ENCODE peak calls at places on chromosomes 5 and 9, in seven cellular contexts. One of them, this sample, is unnamed.

GRCh38 chr9:123982535-123982934 is 29.0 kb upstream of the LHX2 start:
- DNase-seq in astrocyte: no peak
- DNase-seq in GM23248: no peak
- DNase-seq in neural progenitor cell: no peak
- DNase-seq in neuronal stem cell: no peak
- DNase-seq in SK-N-SH: no peak
- DNase-seq in IMR-90: no peak
- DNase-seq in this sample: no peak

GRCh38 chr5:1164696-1165630 is 36.4 kb upstream of the SLC6A19 start:
- DNase-seq in astrocyte: no peak
- DNase-seq in GM23248: no peak
- DNase-seq in neural progenitor cell: no peak
- DNase-seq in neuronal stem cell: no peak
- DNase-seq in SK-N-SH: no peak
- DNase-seq in IMR-90: no peak
- DNase-seq in this sample: no peak

GRCh38 chr9:106893088-106893487 is 30.1 kb downstream of the ZNF462 start:
- DNase-seq in astrocyte: peak; percentile 72
- DNase-seq in GM23248: peak; percentile 80
- DNase-seq in neural progenitor cell: no peak
- DNase-seq in neuronal stem cell: no peak
- DNase-seq in SK-N-SH: no peak
- DNase-seq in IMR-90: peak; percentile 74
- DNase-seq in this sample: no peak

GRCh38 chr5:148808864-148809642 is 17.4 kb upstream of the ADRB2 start:
- DNase-seq in astrocyte: no peak
- DNase-seq in GM23248: no peak
- DNase-seq in neural progenitor cell: no peak
- DNase-seq in neuronal stem cell: no peak
- DNase-seq in SK-N-SH: peak; percentile 44
- DNase-seq in IMR-90: no peak
- DNase-seq in this sample: peak; percentile 85

GRCh38 chr5:43780586-43780985 is 177.6 kb downstream of the NNT start:
- DNase-seq in astrocyte: peak; percentile 7
- DNase-seq in GM23248: peak; percentile 60
- DNase-seq in neural progenitor cell: no peak
- DNase-seq in neuronal stem cell: no peak
- DNase-seq in SK-N-SH: no peak
- DNase-seq in IMR-90: peak; percentile 75
- DNase-seq in this sample: no peak

GRCh38 chr5:139481122-139481533 is 1.4 kb downstream of the STING1 start:
- DNase-seq in astrocyte: no peak
- DNase-seq in GM23248: peak; percentile 38
- DNase-seq in neural progenitor cell: no peak
- DNase-seq in neuronal stem cell: no peak
- DNase-seq in SK-N-SH: peak; percentile 11
- DNase-seq in IMR-90: no peak
- DNase-seq in this sample: no peak

GRCh38 chr5:89613222-89613956 is 730.4 kb upstream of the MEF2C start:
- DNase-seq in astrocyte: peak; percentile 22
- DNase-seq in GM23248: peak; percentile 2
- DNase-seq in neural progenitor cell: no peak
- DNase-seq in neuronal stem cell: no peak
- DNase-seq in SK-N-SH: no peak
- DNase-seq in IMR-90: no peak
- DNase-seq in this sample: no peak

GRCh38 chr5:37248387-37248969 is 698 bp downstream of the CPLANE1 start:
- DNase-seq in astrocyte: no peak
- DNase-seq in GM23248: peak; percentile 56
- DNase-seq in neural progenitor cell: peak; percentile 27
- DNase-seq in neuronal stem cell: no peak
- DNase-seq in SK-N-SH: peak; percentile 29
- DNase-seq in IMR-90: peak; percentile 4
- DNase-seq in this sample: no peak

GRCh38 chr5:10655041-10655685 is 91.3 kb downstream of the ANKRD33B start:
- DNase-seq in astrocyte: peak; percentile 61
- DNase-seq in GM23248: no peak
- DNase-seq in neural progenitor cell: no peak
- DNase-seq in neuronal stem cell: no peak
- DNase-seq in SK-N-SH: peak; percentile 50
- DNase-seq in IMR-90: no peak
- DNase-seq in this sample: no peak

GRCh38 chr9:76373173-76373771 is 21.0 kb downstream of the RFK start:
- DNase-seq in astrocyte: peak; percentile 85
- DNase-seq in GM23248: peak; percentile 75
- DNase-seq in neural progenitor cell: no peak
- DNase-seq in neuronal stem cell: no peak
- DNase-seq in SK-N-SH: no peak
- DNase-seq in IMR-90: peak; percentile 80
- DNase-seq in this sample: peak; percentile 33

GRCh38 chr5:41932770-41933169 is 7.7 kb downstream of the FBXO4 start:
- DNase-seq in astrocyte: no peak
- DNase-seq in GM23248: no peak
- DNase-seq in neural progenitor cell: no peak
- DNase-seq in neuronal stem cell: no peak
- DNase-seq in SK-N-SH: no peak
- DNase-seq in IMR-90: no peak
- DNase-seq in this sample: no peak

GRCh38 chr5:54388811-54389210 is 66.7 kb upstream of the HSPB3 start:
- DNase-seq in astrocyte: no peak
- DNase-seq in GM23248: peak; percentile 47
- DNase-seq in neural progenitor cell: no peak
- DNase-seq in neuronal stem cell: no peak
- DNase-seq in SK-N-SH: no peak
- DNase-seq in IMR-90: no peak
- DNase-seq in this sample: no peak

GRCh38 chr5:54387659-54388232 is 67.8 kb upstream of the HSPB3 start:
- DNase-seq in astrocyte: peak; percentile 71
- DNase-seq in GM23248: peak; percentile 76
- DNase-seq in neural progenitor cell: no peak
- DNase-seq in neuronal stem cell: no peak
- DNase-seq in SK-N-SH: no peak
- DNase-seq in IMR-90: peak; percentile 63
- DNase-seq in this sample: no peak

GRCh38 chr5:54387031-54387430 is 68.5 kb upstream of the HSPB3 start:
- DNase-seq in astrocyte: no peak
- DNase-seq in GM23248: no peak
- DNase-seq in neural progenitor cell: no peak
- DNase-seq in neuronal stem cell: no peak
- DNase-seq in SK-N-SH: no peak
- DNase-seq in IMR-90: no peak
- DNase-seq in this sample: no peak

GRCh38 chr5:54390015-54390414 is 65.5 kb upstream of the HSPB3 start:
- DNase-seq in astrocyte: peak; percentile 88
- DNase-seq in GM23248: peak; percentile 76
- DNase-seq in neural progenitor cell: no peak
- DNase-seq in neuronal stem cell: no peak
- DNase-seq in SK-N-SH: no peak
- DNase-seq in IMR-90: peak; percentile 97
- DNase-seq in this sample: no peak

GRCh38 chr5:54388411-54388810 is 67.1 kb upstream of the HSPB3 start:
- DNase-seq in astrocyte: no peak
- DNase-seq in GM23248: peak; percentile 46
- DNase-seq in neural progenitor cell: no peak
- DNase-seq in neuronal stem cell: no peak
- DNase-seq in SK-N-SH: no peak
- DNase-seq in IMR-90: no peak
- DNase-seq in this sample: no peak
- H3K27ac ChIP-seq in astrocyte: peak overlapping the region; percentile 60
- H3K27ac ChIP-seq in GM23248: peak overlapping the region; percentile 44
- H3K27ac ChIP-seq in neural progenitor cell: no peak overlapping the region
- H3K27ac ChIP-seq in neuronal stem cell: no peak overlapping the region
- H3K27ac ChIP-seq in SK-N-SH: peak overlapping the region; percentile 31
- H3K27ac ChIP-seq in IMR-90: no peak overlapping the region
- H3K27ac ChIP-seq in this sample: no peak overlapping the region

GRCh38 chr5:175892401-175892800 is 21.0 kb downstream of the CPLX2 start:
- DNase-seq in astrocyte: no peak
- DNase-seq in GM23248: no peak
- DNase-seq in neural progenitor cell: no peak
- DNase-seq in neuronal stem cell: no peak
- DNase-seq in SK-N-SH: no peak
- DNase-seq in IMR-90: no peak
- DNase-seq in this sample: no peak

GRCh38 chr5:175893466-175893865 is 22.1 kb downstream of the CPLX2 start:
- DNase-seq in astrocyte: no peak
- DNase-seq in GM23248: no peak
- DNase-seq in neural progenitor cell: no peak
- DNase-seq in neuronal stem cell: no peak
- DNase-seq in SK-N-SH: peak; percentile 83
- DNase-seq in IMR-90: no peak
- DNase-seq in this sample: no peak

GRCh38 chr5:175894251-175894650 is 22.9 kb downstream of the CPLX2 start:
- DNase-seq in astrocyte: no peak
- DNase-seq in GM23248: no peak
- DNase-seq in neural progenitor cell: no peak
- DNase-seq in neuronal stem cell: no peak
- DNase-seq in SK-N-SH: no peak
- DNase-seq in IMR-90: no peak
- DNase-seq in this sample: no peak

GRCh38 chr5:175887463-175887862 is 16.1 kb downstream of the CPLX2 start:
- DNase-seq in astrocyte: no peak
- DNase-seq in GM23248: no peak
- DNase-seq in neural progenitor cell: no peak
- DNase-seq in neuronal stem cell: no peak
- DNase-seq in SK-N-SH: peak; percentile 60
- DNase-seq in IMR-90: no peak
- DNase-seq in this sample: no peak

DNA sequence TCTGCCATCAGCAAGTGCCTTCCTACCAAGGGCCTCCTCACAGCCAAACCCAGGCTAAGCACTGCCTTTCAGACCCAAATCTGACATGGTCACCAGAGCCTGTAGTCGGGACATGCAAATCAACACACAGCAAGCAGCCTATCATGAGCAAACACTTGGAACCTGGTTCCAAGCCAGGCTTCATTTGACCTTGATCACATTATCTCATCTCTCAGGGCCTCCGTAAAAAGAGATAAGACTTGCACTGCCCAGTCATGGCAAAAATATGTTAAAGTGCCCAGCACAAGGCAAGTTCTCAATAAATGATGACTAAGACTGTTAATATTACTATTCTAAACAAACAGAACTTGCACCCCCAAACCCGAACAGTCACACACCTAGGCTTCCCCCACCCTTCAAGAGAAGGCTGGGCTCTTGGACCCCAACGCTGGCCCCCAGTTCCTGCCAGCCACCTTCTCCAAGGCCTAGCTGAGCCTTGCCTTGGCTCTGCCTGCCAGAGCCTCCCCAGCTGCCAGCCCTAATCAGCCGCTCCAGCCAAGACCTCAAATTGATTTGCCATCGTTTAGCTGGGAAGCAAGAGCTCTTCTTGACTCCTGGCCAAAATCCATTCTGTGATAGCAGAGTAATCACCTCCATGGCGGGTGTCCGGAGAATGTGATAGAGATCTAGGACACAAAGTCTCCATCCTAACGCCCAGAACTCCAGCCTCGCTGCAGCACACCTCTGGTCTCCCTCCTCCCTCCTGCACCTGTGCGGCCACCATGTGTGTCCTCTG is 18.7 kb downstream of the CPLX2 start:
- DNase-seq in astrocyte: no peak
- DNase-seq in GM23248: no peak
- DNase-seq in neural progenitor cell: no peak
- DNase-seq in neuronal stem cell: no peak
- DNase-seq in SK-N-SH: peak; percentile 69
- DNase-seq in IMR-90: peak; percentile 17
- DNase-seq in this sample: no peak
- H3K4me2 ChIP-seq in astrocyte: no peak overlapping the region
- H3K4me2 ChIP-seq in GM23248: no peak overlapping the region
- H3K4me2 ChIP-seq in neural progenitor cell: no peak overlapping the region
- H3K4me2 ChIP-seq in neuronal stem cell: no peak overlapping the region
- H3K4me2 ChIP-seq in SK-N-SH: no peak overlapping the region
- H3K4me2 ChIP-seq in IMR-90: no peak overlapping the region
- H3K4me2 ChIP-seq in this sample: no peak overlapping the region

GRCh38 chr9:94868462-94868861 is 142.0 kb downstream of the AOPEP start:
- DNase-seq in astrocyte: peak; percentile 41
- DNase-seq in GM23248: no peak
- DNase-seq in neural progenitor cell: no peak
- DNase-seq in neuronal stem cell: no peak
- DNase-seq in SK-N-SH: no peak
- DNase-seq in IMR-90: peak; percentile 12
- DNase-seq in this sample: no peak

GRCh38 chr9:94869415-94869838 is 142.9 kb downstream of the AOPEP start:
- DNase-seq in astrocyte: peak; percentile 87
- DNase-seq in GM23248: peak; percentile 81
- DNase-seq in neural progenitor cell: no peak
- DNase-seq in neuronal stem cell: no peak
- DNase-seq in SK-N-SH: peak; percentile 35
- DNase-seq in IMR-90: peak; percentile 36
- DNase-seq in this sample: no peak

GRCh38 chr9:94866770-94867169 is 140.3 kb downstream of the AOPEP start:
- DNase-seq in astrocyte: no peak
- DNase-seq in GM23248: peak; percentile 43
- DNase-seq in neural progenitor cell: no peak
- DNase-seq in neuronal stem cell: no peak
- DNase-seq in SK-N-SH: peak; percentile 17
- DNase-seq in IMR-90: peak; percentile 33
- DNase-seq in this sample: no peak

GRCh38 chr9:94867281-94867841 is 140.9 kb downstream of the AOPEP start:
- DNase-seq in astrocyte: peak; percentile 97
- DNase-seq in GM23248: peak; percentile 94
- DNase-seq in neural progenitor cell: peak; percentile 50
- DNase-seq in neuronal stem cell: no peak
- DNase-seq in SK-N-SH: peak; percentile 17
- DNase-seq in IMR-90: peak; percentile 91
- DNase-seq in this sample: no peak

DNA sequence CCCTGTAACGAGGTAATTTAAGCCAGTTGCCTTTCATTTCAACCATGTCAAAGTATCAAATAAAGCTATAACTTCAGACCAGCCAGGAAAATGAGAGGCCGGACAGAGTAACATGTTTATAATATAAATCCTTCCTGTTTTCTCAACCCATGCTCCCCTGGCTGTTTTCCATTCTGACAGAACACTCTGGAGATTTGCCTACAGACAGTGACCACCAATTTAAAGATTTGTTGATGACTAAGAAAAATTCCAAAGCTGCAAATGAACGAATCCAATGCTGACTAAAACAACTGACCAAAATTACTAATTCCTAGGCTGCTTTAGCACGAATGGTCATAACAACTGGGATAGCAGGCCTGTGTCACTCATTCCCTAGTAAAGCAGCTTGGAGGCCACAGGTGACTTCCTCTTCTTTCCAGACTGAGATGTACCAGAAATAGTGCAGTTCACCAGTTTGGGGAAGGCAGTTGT is 141.4 kb downstream of the AOPEP start:
- DNase-seq in astrocyte: peak; percentile 97
- DNase-seq in GM23248: peak; percentile 97
- DNase-seq in neural progenitor cell: no peak
- DNase-seq in neuronal stem cell: no peak
- DNase-seq in SK-N-SH: no peak
- DNase-seq in IMR-90: peak; percentile 98
- DNase-seq in this sample: no peak
- H3K4me3 ChIP-seq in astrocyte: peak overlapping the region; percentile 12
- H3K4me3 ChIP-seq in GM23248: peak overlapping the region; percentile 52
- H3K4me3 ChIP-seq in neural progenitor cell: no peak overlapping the region
- H3K4me3 ChIP-seq in neuronal stem cell: no peak overlapping the region
- H3K4me3 ChIP-seq in SK-N-SH: no peak overlapping the region
- H3K4me3 ChIP-seq in IMR-90: no peak overlapping the region
- H3K4me3 ChIP-seq in this sample: no peak overlapping the region

DNA sequence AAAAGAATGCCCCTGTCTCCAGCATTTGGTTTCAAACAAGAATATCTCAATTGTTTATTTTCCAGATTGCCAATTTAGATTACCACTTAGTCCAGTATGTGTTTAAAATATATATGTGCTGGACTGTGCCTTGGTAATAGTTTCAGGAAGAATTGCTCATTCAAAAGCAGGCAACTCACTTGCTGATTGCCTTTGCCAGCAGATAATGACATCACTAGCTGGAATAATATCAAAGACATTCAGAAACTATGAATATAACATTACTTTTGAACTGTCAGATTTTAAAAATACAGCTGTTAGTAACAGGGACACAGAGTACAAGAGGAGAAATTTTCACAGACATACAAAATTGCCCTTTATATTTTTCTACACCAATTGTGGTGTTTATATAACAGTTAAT is 96.0 kb upstream of the ITGA2 start:
- DNase-seq in astrocyte: peak; percentile 83
- DNase-seq in GM23248: peak; percentile 80
- DNase-seq in neural progenitor cell: no peak
- DNase-seq in neuronal stem cell: no peak
- DNase-seq in SK-N-SH: no peak
- DNase-seq in IMR-90: peak; percentile 90
- DNase-seq in this sample: no peak
- H3K27ac ChIP-seq in astrocyte: no peak overlapping the region
- H3K27ac ChIP-seq in GM23248: no peak overlapping the region
- H3K27ac ChIP-seq in neural progenitor cell: no peak overlapping the region
- H3K27ac ChIP-seq in neuronal stem cell: no peak overlapping the region
- H3K27ac ChIP-seq in SK-N-SH: peak overlapping the region; percentile 43
- H3K27ac ChIP-seq in IMR-90: no peak overlapping the region
- H3K27ac ChIP-seq in this sample: no peak overlapping the region